ENCODE peak calls at places on chromosomes 5 and 9, in seven cellular contexts. S, K, U, Q, M, C and R are unnamed samples.

GRCh38 chr5:115831163-115831768 is 10.1 kb downstream of the ATG12 start:
- DNase-seq in S (peak), K (no peak), U (peak), Q (no peak), M (peak), C (peak), R (no peak)

GRCh38 chr5:137635521-137635921 is 100.4 kb downstream of the KLHL3 start:
- DNase-seq in S (no peak), K (no peak), U (no peak), Q (no peak), M (no peak), C (no peak), R (no peak)

GRCh38 chr5:107812570-107813141 is 141.9 kb upstream of the EFNA5 start:
- DNase-seq in S (no peak), K (no peak), U (peak), Q (no peak), M (no peak), C (no peak), R (no peak)

GRCh38 chr9:32434892-32435291 is 50.4 kb downstream of the ACO1 start:
- DNase-seq in S (no peak), K (no peak), U (no peak), Q (no peak), M (no peak), C (no peak), R (no peak)

GRCh38 chr5:118687671-118688621 is 300.4 kb downstream of the DTWD2 start:
- DNase-seq in S (no peak), K (no peak), U (no peak), Q (no peak), M (no peak), C (no peak), R (no peak)

GRCh38 chr9:19155106-19155999 is 28.1 kb upstream of the PLIN2 start:
- DNase-seq in S (no peak), K (no peak), U (no peak), Q (no peak), M (no peak), C (no peak), R (no peak)

GRCh38 chr5:53243403-53243802 is 133.8 kb upstream of the MOCS2 start:
- DNase-seq in S (no peak), K (no peak), U (no peak), Q (no peak), M (peak), C (no peak), R (peak)

GRCh38 chr5:151093476-151093889 is 12.6 kb upstream of the TNIP1 start:
- DNase-seq in S (no peak), K (no peak), U (peak), Q (no peak), M (no peak), C (no peak), R (no peak)

GRCh38 chr9:134800791-134801339 is 79.7 kb upstream of the FCN2 start:
- DNase-seq in S (no peak), K (no peak), U (peak), Q (no peak), M (no peak), C (no peak), R (no peak)

GRCh38 chr5:173920024-173920753 is 32.0 kb downstream of the CPEB4 start:
- DNase-seq in S (no peak), K (no peak), U (no peak), Q (no peak), M (no peak), C (no peak), R (no peak)

GRCh38 chr9:26271495-26272122 is 593.4 kb upstream of the TUSC1 start:
- DNase-seq in S (no peak), K (no peak), U (no peak), Q (no peak), M (no peak), C (peak), R (no peak)

GRCh38 chr5:154934881-154935280 is 3.1 kb downstream of the GEMIN5 start:
- DNase-seq in S (no peak), K (no peak), U (no peak), Q (no peak), M (no peak), C (no peak), R (no peak)

GRCh38 chr5:179486596-179487051 is 63.7 kb upstream of the RUFY1 start:
- DNase-seq in S (peak), K (no peak), U (peak), Q (no peak), M (no peak), C (no peak), R (no peak)

GRCh38 chr5:61624966-61625681 is 293.1 kb downstream of the ZSWIM6 start:
- DNase-seq in S (no peak), K (no peak), U (no peak), Q (no peak), M (peak), C (no peak), R (no peak)

GRCh38 chr5:143536364-143536763 is 132.9 kb upstream of the NR3C1 start:
- DNase-seq in S (no peak), K (no peak), U (no peak), Q (no peak), M (no peak), C (peak), R (no peak)

GRCh38 chr5:157930710-157931109 is 71.8 kb upstream of the CLINT1 start:
- DNase-seq in S (no peak), K (no peak), U (no peak), Q (no peak), M (no peak), C (no peak), R (no peak)

GRCh38 chr9:92639124-92639523 is 30.8 kb downstream of the IPPK start:
- DNase-seq in S (no peak), K (no peak), U (no peak), Q (no peak), M (no peak), C (no peak), R (no peak)

GRCh38 chr5:32600057-32600622 is 14.8 kb downstream of the SUB1 start:
- DNase-seq in S (no peak), K (no peak), U (no peak), Q (no peak), M (no peak), C (no peak), R (no peak)

GRCh38 chr9:129587487-129588262 is 33.2 kb downstream of the C9orf50 start:
- DNase-seq in S (no peak), K (no peak), U (no peak), Q (no peak), M (no peak), C (peak), R (no peak)